ENCODE peak calls at places on chromosomes 16 and 17, in six cellular contexts. R is Peyer's patch, O is anterior cingulate cortex, L is NCI-H345, K is HL-60, U is esophagus squamous epithelium. Z is an unnamed sample.

GRCh38 chr17:48153711-48154642 is 46.4 kb downstream of the SNX11 start:
- DNase-seq in L (peak), O (no peak), U (no peak), R (peak), K (peak), Z (no peak)

GRCh38 chr17:550776-551175 is 163.9 kb downstream of the VPS53 start:
- DNase-seq in K (no peak), O (no peak), L (no peak), R (no peak), U (no peak), Z (no peak)

GRCh38 chr17:11639736-11640510 is 41.7 kb downstream of the DNAH9 start:
- DNase-seq in R (no peak), O (no peak), K (no peak), L (no peak), U (no peak), Z (no peak)

GRCh38 chr16:77711775-77712174 is 10.5 kb upstream of the NUDT7 start:
- DNase-seq in R (peak), K (no peak), L (no peak), U (no peak), O (no peak), Z (no peak)

GRCh38 chr17:35973333-35974260 is 7.7 kb downstream of the CCL16 start:
- DNase-seq in K (no peak), O (no peak), L (no peak), U (no peak), R (no peak), Z (no peak)

GRCh38 chr16:17520567-17520966 is 49.8 kb upstream of the XYLT1 start:
- DNase-seq in L (no peak), K (no peak), U (no peak), R (no peak), O (no peak), Z (no peak)

GRCh38 chr17:17496189-17497064 is at the start of gene RASD1:
- DNase-seq in K (peak), O (peak), L (peak), R (peak), U (no peak), Z (peak)

GRCh38 chr16:57998484-57998883 is 2.0 kb downstream of the ZNF319 start:
- DNase-seq in K (peak), O (no peak), R (peak), L (no peak), U (no peak), Z (no peak)

GRCh38 chr16:13997933-13998332 is 73.2 kb upstream of the MRTFB start:
- DNase-seq in L (peak), R (peak), U (no peak), K (peak), O (no peak), Z (peak)

GRCh38 chr16:71645450-71645849 is 19.5 kb downstream of the MARVELD3 start:
- DNase-seq in U (no peak), R (peak), O (no peak), K (peak), L (peak), Z (no peak)

GRCh38 chr17:5708344-5708743 is 124.0 kb upstream of the NLRP1 start:
- DNase-seq in R (no peak), O (no peak), U (no peak), L (no peak), K (no peak), Z (no peak)

GRCh38 chr17:70810609-70811008 is 641.3 kb downstream of the KCNJ2 start:
- DNase-seq in L (no peak), U (no peak), O (no peak), K (no peak), R (no peak), Z (no peak)

GRCh38 chr17:80116923-80117380 is 15.6 kb downstream of the GAA start:
- DNase-seq in O (no peak), U (no peak), L (no peak), R (peak), K (no peak), Z (no peak)

GRCh38 chr17:57530508-57530907 is 214.6 kb downstream of the CCDC182 start:
- DNase-seq in K (no peak), L (peak), R (no peak), U (no peak), O (no peak), Z (no peak)